ENCODE peak calls at places on chromosomes 6 and 20, in eight cellular contexts. W is PC-9; I is stimulated activated CD4-positive, alpha-beta T cell treated with anti-CD3 and anti-CD28 coated beads, Interleukin-1b, Interleukin-23, amount 100 ng/mL, for 24 hours; M is NCI-H524; H is activated CD8-positive, alpha-beta T cell treated with anti-CD3 and anti-CD28 coated beads for 36 hours; S is activated CD8-positive, alpha-beta memory T cell treated with anti-CD3 and anti-CD28 coated beads, Interleukin-2, amount 50 U/mL, for 48 hours; V is ureter; F is GM23248. A is an unnamed sample.

GRCh38 chr6:124480021-124480430 is 482.2 kb upstream of the RNF217 start:
- DNase-seq in F (no peak), I (no peak), M (no peak), V (no peak), H (no peak), S (no peak), W (no peak), A (no peak)

GRCh38 chr6:109297719-109298118 is 84.5 kb downstream of the CD164 start:
- DNase-seq in I (no peak), M (no peak), V (no peak), S (no peak), F (no peak), W (no peak), H (no peak), A (no peak)

GRCh38 chr6:24930386-24930785 is 5.4 kb downstream of the RIPOR2 start:
- DNase-seq in F (peak; percentile 51), H (no peak), V (no peak), W (no peak), S (no peak), I (no peak), M (no peak), A (no peak)

GRCh38 chr6:25404693-25405169 is 125.6 kb downstream of the CARMIL1 start:
- DNase-seq in V (no peak), H (peak; percentile 59), M (no peak), I (no peak), F (peak; percentile 10), S (peak; percentile 67), W (no peak), A (peak; percentile 71)

GRCh38 chr20:5991623-5992441 is 41.4 kb downstream of the MCM8 start:
- DNase-seq in M (no peak), W (no peak), H (no peak), V (no peak), I (no peak), S (no peak), F (peak; percentile 67), A (no peak)

GRCh38 chr20:45833883-45834796 is 541 bp downstream of the SNX21 start:
- DNase-seq in M (peak; percentile 21), S (peak; percentile 71), H (peak; percentile 43), F (peak; percentile 80), I (no peak), W (peak; percentile 71), V (peak; percentile 76), A (peak; percentile 60)

GRCh38 chr6:36820700-36821580 is 18.3 kb downstream of the CPNE5 start:
- DNase-seq in M (no peak), F (peak; percentile 62), S (no peak), I (no peak), H (no peak), W (peak; percentile 43), V (no peak), A (no peak)

GRCh38 chr20:4412216-4412615 is 309.5 kb upstream of the PRND start:
- DNase-seq in F (no peak), S (no peak), H (no peak), I (no peak), V (no peak), W (no peak), M (no peak), A (no peak)

GRCh38 chr6:162852810-162853577 is 125.2 kb downstream of the PACRG start:
- DNase-seq in H (no peak), I (no peak), M (no peak), F (no peak), V (no peak), S (no peak), W (no peak), A (no peak)

GRCh38 chr6:158680441-158680840 is 30.6 kb downstream of the SYTL3 start:
- DNase-seq in H (no peak), W (no peak), M (no peak), V (no peak), I (no peak), S (peak; percentile 30), F (no peak), A (no peak)

GRCh38 chr6:37456816-37457560 is 24.0 kb downstream of the CMTR1 start:
- DNase-seq in S (no peak), F (peak; percentile 96), V (no peak), I (no peak), M (no peak), H (no peak), W (no peak), A (no peak)

GRCh38 chr6:47034421-47034820 is 7.7 kb downstream of the ADGRF1 start:
- DNase-seq in W (no peak), H (no peak), M (peak; percentile 48), I (no peak), F (no peak), V (no peak), S (no peak), A (no peak)